ENCODE peak calls at places on chromosomes 6 and 20, in seven cellular contexts. W, L, B, C, O, A and G are unnamed samples.

GRCh38 chr6:17393335-17394191 is at the start of gene CAP2:
- DNase-seq in O (peak; percentile 9), W (peak; percentile 64), A (peak; percentile 66), L (peak; percentile 82), B (peak; percentile 69), C (no peak), G (no peak)

GRCh38 chr6:151565940-151566339 is 72.1 kb downstream of the CCDC170 start:
- DNase-seq in B (no peak), C (no peak), A (no peak), O (no peak), L (no peak), W (no peak), G (no peak)

GRCh38 chr20:58173930-58174707 is 54.3 kb downstream of the ANKRD60 start:
- DNase-seq in A (no peak), W (peak; percentile 32), B (no peak), L (peak; percentile 19), O (peak; percentile 36), C (no peak), G (no peak)

GRCh38 chr6:85923013-85923430 is 280.3 kb upstream of the SYNCRIP start:
- DNase-seq in A (no peak), W (no peak), L (peak; percentile 83), C (peak; percentile 61), O (peak; percentile 74), B (peak; percentile 31), G (peak; percentile 23)

GRCh38 chr6:16494781-16495180 is 256.4 kb downstream of the GMPR start:
- DNase-seq in A (no peak), L (no peak), W (no peak), C (peak; percentile 90), O (peak; percentile 51), B (no peak), G (peak; percentile 53)

GRCh38 chr6:43436577-43437282 is 9.4 kb downstream of the ABCC10 start:
- DNase-seq in W (no peak), L (peak; percentile 89), A (peak; percentile 88), O (no peak), B (no peak), C (no peak), G (no peak)

GRCh38 chr6:24775520-24776058 is 852 bp downstream of the GMNN start:
- DNase-seq in A (no peak), B (no peak), C (peak; percentile 41), W (no peak), O (peak; percentile 61), L (peak; percentile 32), G (no peak)

GRCh38 chr6:162726997-162727346 is 594 bp downstream of the PRKN start:
- DNase-seq in B (no peak), A (no peak), O (peak; percentile 34), C (no peak), L (no peak), W (no peak), G (no peak)

GRCh38 chr6:32426338-32426737 is 13.3 kb upstream of the HLA-DRA start:
- DNase-seq in C (no peak), A (no peak), W (no peak), L (no peak), B (no peak), O (no peak), G (no peak)
- TF ChIP-seq CTCF in C (no peak), A (no peak), W (no peak), L (no peak), B (no peak), O (no peak), G (no peak)

DNA sequence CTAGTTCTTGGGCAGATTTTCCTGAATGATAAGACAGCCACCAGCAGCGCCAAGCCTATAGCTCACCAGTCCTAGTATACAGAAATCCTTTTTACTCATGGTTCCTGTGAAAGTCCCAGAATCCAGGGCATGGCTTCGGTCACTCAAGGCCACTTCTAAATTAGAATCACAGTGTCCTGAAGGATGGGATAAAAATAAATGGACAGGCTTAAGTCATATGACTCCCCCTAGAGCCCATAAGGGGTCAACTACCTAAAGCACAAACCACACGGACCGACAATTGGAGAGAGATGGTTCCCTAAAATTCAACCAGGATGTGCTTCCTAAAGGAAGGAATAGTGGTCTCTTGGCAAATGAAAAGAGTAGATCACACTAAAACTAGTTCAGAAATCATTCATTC is 404.1 kb upstream of the PLCB4 start:
- DNase-seq in A (no peak), C (no peak), O (peak; percentile 11), L (no peak), W (no peak), B (no peak), G (no peak)
- TF ChIP-seq CTCF in A (no peak), C (no peak), O (peak; percentile 25), L (no peak), W (no peak), B (no peak), G (no peak)

GRCh38 chr6:72561629-72562028 is 60.2 kb upstream of the KCNQ5 start:
- DNase-seq in B (no peak), C (no peak), O (no peak), W (no peak), L (no peak), A (no peak), G (no peak)

GRCh38 chr6:72559067-72559466 is 62.8 kb upstream of the KCNQ5 start:
- DNase-seq in L (no peak), B (no peak), O (no peak), C (no peak), W (no peak), A (no peak), G (no peak)

GRCh38 chr6:72564231-72564630 is 57.6 kb upstream of the KCNQ5 start:
- DNase-seq in L (no peak), B (no peak), C (no peak), W (no peak), A (no peak), O (no peak), G (no peak)

GRCh38 chr6:72560721-72561593 is 60.9 kb upstream of the KCNQ5 start:
- DNase-seq in W (no peak), B (no peak), A (no peak), C (no peak), O (no peak), L (no peak), G (no peak)
- TF ChIP-seq CTCF in W (no peak), B (peak; percentile 32), A (no peak), C (peak; percentile 15), O (peak; percentile 9), L (no peak), G (no peak)

GRCh38 chr6:1722801-1723200 is 113.1 kb downstream of the FOXC1 start:
- DNase-seq in C (no peak), B (no peak), L (no peak), O (no peak), A (no peak), W (no peak), G (no peak)
- TF ChIP-seq CTCF in C (no peak), B (no peak), L (no peak), O (no peak), A (no peak), W (no peak), G (no peak)

GRCh38 chr6:166309977-166310376 is 1.8 kb upstream of the PRR18 start:
- DNase-seq in B (no peak), W (no peak), O (no peak), A (no peak), L (no peak), C (no peak), G (no peak)
- TF ChIP-seq CTCF in B (no peak), W (no peak), O (no peak), A (no peak), L (no peak), C (no peak), G (no peak)

GRCh38 chr20:20566523-20566922 is 145.9 kb downstream of the RALGAPA2 start:
- DNase-seq in B (no peak), O (no peak), C (no peak), W (no peak), L (peak; percentile 29), A (no peak), G (no peak)

GRCh38 chr20:20571068-20571780 is 141.2 kb downstream of the RALGAPA2 start:
- DNase-seq in B (no peak), W (no peak), O (no peak), A (no peak), L (no peak), C (no peak), G (no peak)

GRCh38 chr20:20567712-20568111 is 144.7 kb downstream of the RALGAPA2 start:
- DNase-seq in B (no peak), C (no peak), O (no peak), W (no peak), L (no peak), A (no peak), G (no peak)

GRCh38 chr20:20564279-20564678 is 148.2 kb downstream of the RALGAPA2 start:
- DNase-seq in A (no peak), L (no peak), O (no peak), B (no peak), W (no peak), C (no peak), G (no peak)

GRCh38 chr20:20568604-20569205 is 143.7 kb downstream of the RALGAPA2 start:
- DNase-seq in O (peak; percentile 57), W (no peak), A (peak; percentile 3), C (peak; percentile 62), L (peak; percentile 61), B (peak; percentile 28), G (peak; percentile 33)
- TF ChIP-seq CTCF in O (peak; percentile 70), W (peak; percentile 55), A (peak; percentile 75), C (peak; percentile 70), L (peak; percentile 90), B (peak; percentile 94), G (peak; percentile 64)

GRCh38 chr6:134880487-134881190 is 69.3 kb downstream of the ALDH8A1 start:
- DNase-seq in C (no peak), B (no peak), A (no peak), O (no peak), L (no peak), W (no peak), G (no peak)
- TF ChIP-seq CTCF in C (no peak), B (no peak), A (no peak), O (no peak), L (no peak), W (no peak), G (no peak)

DNA sequence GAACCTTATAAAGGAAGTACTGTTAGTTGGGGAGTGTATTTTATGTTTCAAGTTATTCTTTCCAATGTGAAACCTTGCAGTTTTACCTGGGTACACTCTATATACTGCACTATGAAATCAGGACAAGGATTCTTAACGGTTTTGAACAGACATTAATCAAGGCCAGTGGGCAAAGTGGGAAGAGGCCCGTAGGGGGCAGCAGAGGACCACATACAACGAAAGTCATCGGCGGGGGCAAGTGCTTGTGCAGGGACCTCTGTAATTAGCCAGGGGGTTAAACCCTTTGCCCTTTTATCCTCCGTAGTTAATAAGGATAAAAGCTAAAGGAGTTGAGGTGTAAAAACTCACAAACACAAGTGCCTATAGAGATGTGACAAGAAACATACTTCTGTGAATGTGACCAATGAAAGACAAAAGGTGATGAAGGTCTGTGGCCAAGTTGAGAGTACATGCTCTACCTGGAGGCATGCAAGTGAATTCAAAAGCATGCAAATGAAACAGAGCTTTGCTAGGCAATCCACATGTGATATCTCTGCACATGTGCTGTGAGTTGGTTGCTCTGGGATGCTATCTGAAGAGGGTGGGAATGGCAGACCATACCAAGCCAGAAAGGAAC is 392.7 kb upstream of the MAN1A1 start:
- DNase-seq in B (peak; percentile 77), A (no peak), W (peak; percentile 74), O (peak; percentile 69), C (peak; percentile 73), L (peak; percentile 79), G (peak; percentile 25)
- TF ChIP-seq CTCF in B (peak; percentile 93), A (peak; percentile 78), W (peak; percentile 77), O (peak; percentile 81), C (peak; percentile 80), L (peak; percentile 78), G (peak; percentile 93)

GRCh38 chr6:37489697-37490336 is 9.9 kb downstream of the CCDC167 start:
- DNase-seq in W (no peak), O (peak; percentile 30), L (no peak), B (no peak), C (peak; percentile 47), A (no peak), G (no peak)
- TF ChIP-seq CTCF in W (peak; percentile 10), O (peak; percentile 31), L (no peak), B (no peak), C (peak; percentile 14), A (peak; percentile 4), G (peak; percentile 4)